ENCODE peak calls at places on chromosomes 4 and X, in five cellular contexts. A is BE2C, P is spleen, S is fibroblast of lung, K is astrocyte of the spinal cord. I is an unnamed sample.

GRCh38 chr4:138199568-138200235 is 42.4 kb downstream of the SLC7A11 start:
- DNase-seq in A (no peak), P (no peak), S (no peak), K (peak), I (peak)

GRCh38 chrX:35015627-35016026 is 73.0 kb downstream of the FAM47B start:
- DNase-seq in A (no peak), P (no peak), S (no peak), K (no peak), I (no peak)

GRCh38 chr4:5956285-5957021 is 61.8 kb downstream of the C4orf50 start:
- DNase-seq in A (peak), P (peak), S (no peak), K (no peak), I (no peak)

GRCh38 chr4:43471950-43472349 is 579.4 kb downstream of the GRXCR1 start:
- DNase-seq in A (no peak), P (no peak), S (no peak), K (no peak), I (no peak)

GRCh38 chr4:103011378-103012025 is 8.0 kb downstream of the SLC9B1 start:
- DNase-seq in A (no peak), P (no peak), S (peak), K (no peak), I (peak)

GRCh38 chr4:84456157-84456556 is 42.9 kb downstream of the NKX6-1 start:
- DNase-seq in A (no peak), P (no peak), S (no peak), K (no peak), I (no peak)

GRCh38 chrX:153408221-153408721 is 3.0 kb upstream of the ZFP92 start:
- DNase-seq in A (no peak), P (peak), S (no peak), K (no peak), I (no peak)

GRCh38 chr4:114384629-114385028 is 214.0 kb upstream of the UGT8 start:
- DNase-seq in A (peak), P (no peak), S (peak), K (peak), I (peak)

GRCh38 chrX:70508296-70508911 is 63.8 kb downstream of the DLG3 start:
- DNase-seq in A (no peak), P (no peak), S (no peak), K (no peak), I (peak)

GRCh38 chrX:85084770-85085393 is 81.2 kb downstream of the APOOL start:
- DNase-seq in A (peak), P (no peak), S (peak), K (peak), I (peak)

GRCh38 chr4:6907658-6908191 is 1.9 kb upstream of the TBC1D14 start:
- DNase-seq in A (peak), P (peak), S (peak), K (no peak), I (peak)

GRCh38 chr4:22014222-22014741 is 65.7 kb upstream of the KCNIP4 start:
- DNase-seq in A (no peak), P (no peak), S (no peak), K (no peak), I (peak)

GRCh38 chrX:70176938-70177533 is at the start of gene DGAT2L6:
- DNase-seq in A (peak), P (no peak), S (no peak), K (no peak), I (no peak)

GRCh38 chr4:100022792-100023222 is 72.7 kb upstream of the H2AZ1 start:
- DNase-seq in A (peak), P (no peak), S (peak), K (peak), I (peak)

GRCh38 chr4:116603096-116603495 is 482.3 kb downstream of the TRAM1L1 start:
- DNase-seq in A (no peak), P (no peak), S (no peak), K (no peak), I (no peak)

GRCh38 chr4:17068396-17068795 is 170.0 kb upstream of the LDB2 start:
- DNase-seq in A (no peak), P (no peak), S (peak), K (no peak), I (no peak)

GRCh38 chrX:42714981-42715688 is 62.8 kb downstream of the PPP1R2C start:
- DNase-seq in A (peak), P (no peak), S (peak), K (peak), I (no peak)

GRCh38 chr4:83128235-83128929 is 13.9 kb upstream of the PLAC8 start:
- DNase-seq in A (no peak), P (no peak), S (peak), K (peak), I (peak)

GRCh38 chr4:52015366-52015765 is 4.8 kb downstream of the LRRC66 start:
- DNase-seq in A (peak), P (no peak), S (peak), K (no peak), I (peak)

GRCh38 chr4:6126971-6127745 is 73.2 kb downstream of the JAKMIP1 start:
- DNase-seq in A (no peak), P (peak), S (no peak), K (no peak), I (no peak)

GRCh38 chr4:130025701-130026100 is 929.7 kb downstream of the C4orf33 start:
- DNase-seq in A (no peak), P (no peak), S (no peak), K (no peak), I (no peak)

GRCh38 chr4:101183658-101184373 is 163.5 kb downstream of the PPP3CA start:
- DNase-seq in A (no peak), P (no peak), S (no peak), K (no peak), I (no peak)

DNA sequence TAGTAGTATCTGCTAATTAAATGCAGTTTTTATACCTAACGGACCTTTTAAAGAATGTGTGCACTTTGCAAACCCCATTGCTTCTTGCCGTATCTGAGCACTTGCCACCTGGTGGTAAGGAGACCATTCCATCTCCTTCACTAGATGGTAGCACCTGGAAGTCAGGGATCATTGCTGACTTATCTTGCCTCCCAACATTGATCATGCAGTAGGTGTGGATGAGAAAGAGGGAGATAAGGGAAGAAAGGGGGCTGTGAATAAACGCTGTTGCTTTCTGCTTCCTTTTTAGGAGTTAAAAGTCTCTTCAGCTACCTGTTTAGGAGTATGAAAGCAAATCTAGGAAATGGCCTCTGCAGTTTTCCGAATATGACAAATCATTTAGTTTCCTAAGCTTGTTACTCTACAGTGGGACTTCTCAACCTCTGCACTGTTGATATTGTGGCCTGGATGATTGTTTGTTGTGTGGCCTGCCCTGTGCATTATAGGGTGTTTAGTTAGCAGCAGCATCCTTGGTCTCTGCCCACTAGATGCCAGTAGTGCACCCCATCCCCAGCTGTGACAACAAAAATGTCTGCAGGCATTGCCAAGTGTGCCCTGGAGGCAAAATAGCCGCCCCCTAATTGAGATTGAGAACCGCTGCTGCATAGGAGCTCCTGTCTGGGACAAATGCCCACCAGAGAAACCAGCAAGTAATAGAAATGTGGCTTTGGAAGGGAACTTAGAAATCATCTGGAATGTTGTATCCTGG is 38.8 kb downstream of the GAB1 start:
- DNase-seq in A (peak), P (peak), S (peak), K (no peak), I (peak)
- TF ChIP-seq CTCF in A (peak), P (peak), S (peak), K (peak), I (peak)

DNA sequence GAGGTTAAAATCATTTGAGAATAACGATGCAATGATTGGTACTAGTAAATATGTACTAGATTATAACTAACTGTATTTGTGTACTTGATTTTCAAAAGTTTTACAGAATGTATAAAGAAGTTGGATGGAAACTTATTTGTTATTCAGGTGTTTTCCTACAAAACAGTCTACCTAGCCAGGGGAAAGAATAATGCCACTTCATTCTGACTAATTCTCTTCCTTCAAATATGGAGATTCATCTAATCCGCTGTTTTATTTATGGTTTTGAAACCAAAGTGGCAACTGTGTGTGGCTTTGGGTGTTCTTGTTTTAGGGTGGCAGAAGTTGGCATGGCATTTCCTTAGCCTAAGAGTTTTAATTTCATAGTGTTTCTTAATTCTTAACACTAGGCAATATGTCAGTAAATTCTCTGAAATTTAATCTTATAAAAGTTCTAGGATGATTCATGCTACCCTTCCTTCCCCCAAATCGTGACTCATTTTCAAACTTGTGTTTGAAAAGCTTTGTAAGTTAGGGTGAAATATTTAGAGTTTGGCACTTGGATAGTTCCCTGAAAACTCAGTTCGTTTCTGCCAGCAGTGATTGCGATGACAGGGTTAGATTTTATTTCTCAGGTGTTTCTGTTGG is 62.6 kb downstream of the DCLK2 start:
- DNase-seq in A (no peak), P (no peak), S (peak), K (peak), I (peak)
- H3K4me3 ChIP-seq in A (no peak), P (no peak), S (peak), K (no peak), I (no peak)

GRCh38 chr4:176102414-176102813 is 36.8 kb downstream of the WDR17 start:
- DNase-seq in A (no peak), P (no peak), S (peak), K (no peak), I (no peak)

DNA sequence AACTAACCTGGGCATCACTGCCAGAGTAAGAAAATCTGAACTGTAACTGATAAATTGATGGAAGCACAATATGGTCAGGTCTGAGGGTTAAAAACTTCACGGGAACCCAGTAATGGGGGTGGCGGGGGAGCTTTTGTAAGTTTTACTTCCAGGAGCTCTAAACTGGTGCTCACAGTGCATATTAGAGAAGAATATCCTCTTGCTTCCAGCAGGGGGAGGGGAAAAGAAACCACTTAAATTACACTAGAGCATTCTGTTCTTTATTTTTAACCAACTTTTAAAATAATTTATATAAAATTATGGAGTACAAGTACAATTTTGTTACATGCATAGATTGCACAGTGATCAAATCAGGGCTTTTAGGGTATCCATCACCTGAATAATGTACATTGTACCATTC is 33.7 kb downstream of the WDR17 start:
- DNase-seq in A (no peak), P (no peak), S (no peak), K (no peak), I (no peak)
- TF ChIP-seq CTCF in A (peak), P (no peak), S (peak), K (no peak), I (peak)

DNA sequence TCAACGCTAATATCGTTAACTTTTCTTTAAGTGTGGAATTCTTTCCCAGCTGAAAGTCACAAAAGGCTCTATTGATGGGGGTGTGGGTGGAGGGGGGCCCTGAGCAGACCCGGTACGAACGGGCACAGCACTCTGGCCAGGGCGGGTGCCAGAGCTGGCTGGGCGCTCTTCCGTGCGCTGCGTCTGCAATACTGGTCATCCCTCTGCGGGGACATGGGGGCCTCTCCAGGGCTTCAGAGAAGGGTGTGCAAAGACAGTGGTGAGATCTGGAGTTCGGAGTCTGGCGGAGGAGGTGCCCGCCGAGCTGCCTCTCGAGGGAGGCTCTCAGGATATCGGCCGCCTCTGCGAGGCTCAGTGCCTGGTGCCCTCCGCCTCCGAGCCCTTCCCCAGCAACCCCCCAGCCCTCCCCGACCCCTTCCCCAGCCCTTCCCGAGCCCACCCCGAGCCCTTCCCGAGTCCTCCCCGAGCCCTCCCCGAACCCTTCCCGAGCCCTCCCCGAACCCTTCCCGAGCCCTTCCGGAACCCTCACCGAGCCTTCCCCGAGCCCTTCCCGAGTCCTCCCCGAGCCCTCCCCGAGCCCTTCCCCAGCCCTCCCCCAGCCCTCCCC is 34.3 kb downstream of the FGFRL1 start:
- DNase-seq in A (no peak), P (peak), S (no peak), K (no peak), I (no peak)
- H3K4me3 ChIP-seq in A (no peak), P (no peak), S (no peak), K (no peak), I (no peak)